ENCODE peak calls at places on chromosomes 6 and 20, in five cellular contexts. One of them, this sample, is unnamed.

GRCh38 chr6:137161975-137162374 is 11.5 kb downstream of the IL22RA2 start:
- DNase-seq in sciatic nerve: no peak
- DNase-seq in AG09319: no peak
- DNase-seq in omental fat pad: no peak
- DNase-seq in T-helper 9 cell: no peak
- DNase-seq in this sample: no peak

GRCh38 chr20:49392745-49393144 is 89.7 kb downstream of the KCNB1 start:
- DNase-seq in sciatic nerve: no peak
- DNase-seq in AG09319: no peak
- DNase-seq in omental fat pad: no peak
- DNase-seq in T-helper 9 cell: no peak
- DNase-seq in this sample: no peak

GRCh38 chr6:52570291-52570700 is 6.6 kb downstream of the TRAM2 start:
- DNase-seq in sciatic nerve: no peak
- DNase-seq in AG09319: no peak
- DNase-seq in omental fat pad: no peak
- DNase-seq in T-helper 9 cell: no peak
- DNase-seq in this sample: no peak

GRCh38 chr20:51085761-51086160 is 62.9 kb upstream of the KCNG1 start:
- DNase-seq in sciatic nerve: no peak
- DNase-seq in AG09319: no peak
- DNase-seq in omental fat pad: no peak
- DNase-seq in T-helper 9 cell: no peak
- DNase-seq in this sample: no peak

GRCh38 chr6:35047265-35048011 is 93.7 kb downstream of the TCP11 start:
- DNase-seq in sciatic nerve: no peak
- DNase-seq in AG09319: no peak
- DNase-seq in omental fat pad: no peak
- DNase-seq in T-helper 9 cell: no peak
- DNase-seq in this sample: no peak

GRCh38 chr6:5300206-5300764 is 39.0 kb downstream of the FARS2 start:
- DNase-seq in sciatic nerve: no peak
- DNase-seq in AG09319: no peak
- DNase-seq in omental fat pad: no peak
- DNase-seq in T-helper 9 cell: no peak
- DNase-seq in this sample: no peak

GRCh38 chr6:19024737-19025136 is 637.6 kb downstream of the RNF144B start:
- DNase-seq in sciatic nerve: no peak
- DNase-seq in AG09319: no peak
- DNase-seq in omental fat pad: no peak
- DNase-seq in T-helper 9 cell: no peak
- DNase-seq in this sample: no peak

GRCh38 chr6:159893064-159893463 is 2.3 kb downstream of the MAS1 start:
- DNase-seq in sciatic nerve: no peak
- DNase-seq in AG09319: no peak
- DNase-seq in omental fat pad: no peak
- DNase-seq in T-helper 9 cell: no peak
- DNase-seq in this sample: no peak

GRCh38 chr6:33392168-33392947 is 735 bp downstream of the KIFC1 start:
- DNase-seq in sciatic nerve: no peak
- DNase-seq in AG09319: no peak
- DNase-seq in omental fat pad: no peak
- DNase-seq in T-helper 9 cell: no peak
- DNase-seq in this sample: no peak

GRCh38 chr20:38770546-38770945 is 22.3 kb downstream of the ACTR5 start:
- DNase-seq in sciatic nerve: no peak
- DNase-seq in AG09319: no peak
- DNase-seq in omental fat pad: no peak
- DNase-seq in T-helper 9 cell: no peak
- DNase-seq in this sample: no peak

GRCh38 chr6:137894779-137895385 is 27.8 kb downstream of the TNFAIP3 start:
- DNase-seq in sciatic nerve: no peak
- DNase-seq in AG09319: no peak
- DNase-seq in omental fat pad: no peak
- DNase-seq in T-helper 9 cell: no peak
- DNase-seq in this sample: no peak